ENCODE peak calls at places on chromosome 21, in ten cellular contexts. H is IMR-90, O is left lung, S is iPS DF 6.9, K is right atrium auricular region, P is tibial nerve, M is kidney, G is psoas muscle, Y is stomach, Q is fibroblast of lung. W is an unnamed sample.

GRCh38 chr21:24369751-24370150 is 1237.5 kb downstream of the MRPL39 start:
- DNase-seq in K (no peak), S (no peak), G (no peak), P (no peak), Q (no peak), O (no peak), M (no peak), H (peak; percentile 2), Y (no peak), W (no peak)

GRCh38 chr21:39669976-39670671 is 57.4 kb downstream of the B3GALT5 start:
- DNase-seq in Q (no peak), P (no peak), K (no peak), M (no peak), Y (no peak), H (no peak), G (no peak), O (no peak), S (no peak), W (peak; percentile 37)

GRCh38 chr21:43361493-43362296 is 65.2 kb downstream of the SIK1 start:
- DNase-seq in Y (no peak), Q (no peak), S (no peak), M (peak; percentile 90), G (peak; percentile 80), P (no peak), K (peak; percentile 85), O (peak; percentile 64), H (peak; percentile 79), W (no peak)

GRCh38 chr21:39676054-39676771 is 63.5 kb downstream of the B3GALT5 start:
- DNase-seq in M (no peak), K (no peak), Y (no peak), O (no peak), S (no peak), G (no peak), Q (peak; percentile 78), P (no peak), H (no peak), W (no peak)

GRCh38 chr21:23921670-23922418 is 1685.4 kb downstream of the MRPL39 start:
- DNase-seq in Q (no peak), Y (no peak), H (no peak), P (no peak), K (no peak), O (no peak), M (no peak), G (no peak), S (no peak), W (no peak)

GRCh38 chr21:31730687-31731111 is 1.2 kb downstream of the SCAF4 start:
- DNase-seq in Q (no peak), P (no peak), H (peak; percentile 28), Y (no peak), M (no peak), K (no peak), G (no peak), S (peak; percentile 66), O (no peak), W (no peak)

GRCh38 chr21:44019568-44019958 is 7.5 kb downstream of the TRAPPC10 start:
- DNase-seq in O (no peak), K (no peak), P (no peak), M (no peak), G (no peak), Q (no peak), H (no peak), Y (no peak), S (no peak), W (no peak)

GRCh38 chr21:42164064-42164789 is 54.7 kb upstream of the ABCG1 start:
- DNase-seq in G (peak; percentile 82), S (no peak), P (peak; percentile 42), Q (no peak), M (peak; percentile 78), K (no peak), Y (peak; percentile 83), O (no peak), H (no peak), W (peak; percentile 75)

GRCh38 chr21:43827015-43827611 is 37.7 kb downstream of the RRP1 start:
- DNase-seq in H (peak; percentile 55), Q (peak; percentile 58), Y (no peak), G (peak; percentile 83), P (no peak), S (no peak), M (peak; percentile 51), O (peak; percentile 39), K (no peak), W (no peak)

DNA sequence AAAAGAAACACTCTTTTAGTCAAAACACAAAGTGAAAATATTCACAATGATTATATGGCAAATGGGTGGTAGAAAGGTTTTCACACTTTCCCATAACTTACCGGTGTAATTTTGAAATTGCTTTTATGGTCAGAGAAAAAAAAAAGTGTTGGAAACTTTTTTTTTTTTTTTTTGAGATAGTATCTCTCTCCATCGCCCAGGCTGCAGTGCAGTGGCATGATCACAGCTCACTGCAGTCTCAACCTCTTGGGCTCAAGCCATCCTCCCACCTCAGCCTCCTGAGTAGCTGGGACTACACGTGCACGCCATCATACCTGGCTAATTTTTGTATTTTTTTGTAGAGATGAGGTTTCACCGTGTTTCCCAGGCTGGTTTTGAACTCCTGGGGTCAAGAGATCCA is 3.3 kb downstream of the IFNGR2 start:
- DNase-seq in S (no peak), M (no peak), G (no peak), K (no peak), Y (no peak), P (no peak), H (no peak), O (no peak), Q (no peak), W (no peak)
- H3K4me1 ChIP-seq in S (no peaks in the 10 kb centered on the region), M (peaks cover 8% of the 10 kb centered on the region), G (peaks cover 11% of the 10 kb centered on the region), K (no peaks in the 10 kb centered on the region), Y (peaks cover 69% of the 10 kb centered on the region), P (peaks cover 35% of the 10 kb centered on the region), H (peaks cover 8% of the 10 kb centered on the region), O (peaks cover 12% of the 10 kb centered on the region), Q (no peaks in the 10 kb centered on the region), W (peaks cover 21% of the 10 kb centered on the region)

GRCh38 chr21:26437326-26438009 is 135.6 kb downstream of the CYYR1 start:
- DNase-seq in K (no peak), Y (no peak), H (no peak), P (no peak), Q (peak; percentile 62), O (no peak), G (no peak), S (no peak), M (no peak), W (no peak)

GRCh38 chr21:26438976-26439375 is 134.1 kb downstream of the CYYR1 start:
- DNase-seq in P (no peak), K (no peak), S (no peak), G (no peak), H (no peak), Y (no peak), M (no peak), O (no peak), Q (no peak), W (no peak)

GRCh38 chr21:26432410-26432809 is 140.7 kb downstream of the CYYR1 start:
- DNase-seq in Y (no peak), P (no peak), G (no peak), M (no peak), K (no peak), Q (no peak), S (no peak), O (no peak), H (no peak), W (no peak)

GRCh38 chr21:26433386-26433785 is 139.7 kb downstream of the CYYR1 start:
- DNase-seq in Q (peak; percentile 32), S (no peak), G (no peak), M (no peak), P (no peak), Y (no peak), K (no peak), H (no peak), O (no peak), W (no peak)
- H3K4me1 ChIP-seq in Q (no peaks in the 10 kb centered on the region), S (peaks cover 2% of the 10 kb centered on the region), G (no peaks in the 10 kb centered on the region), M (no peaks in the 10 kb centered on the region), P (no peaks in the 10 kb centered on the region), Y (no peaks in the 10 kb centered on the region), K (no peaks in the 10 kb centered on the region), H (no peaks in the 10 kb centered on the region), O (no peaks in the 10 kb centered on the region), W (no peaks in the 10 kb centered on the region)

GRCh38 chr21:34846601-34847112 is 177.9 kb downstream of the CLIC6 start:
- DNase-seq in S (no peak), P (no peak), K (no peak), O (no peak), G (peak; percentile 75), M (no peak), Q (peak; percentile 86), Y (no peak), H (peak; percentile 89), W (no peak)
- H3K4me1 ChIP-seq in S (peaks cover 6% of the 10 kb centered on the region), P (peaks cover 35% of the 10 kb centered on the region), K (no peaks in the 10 kb centered on the region), O (peaks cover 29% of the 10 kb centered on the region), G (peaks cover 47% of the 10 kb centered on the region), M (peaks cover 7% of the 10 kb centered on the region), Q (peaks cover 24% of the 10 kb centered on the region), Y (peaks cover 61% of the 10 kb centered on the region), H (peaks cover 34% of the 10 kb centered on the region), W (peaks cover 25% of the 10 kb centered on the region)

GRCh38 chr21:29340228-29340627 is 41.5 kb downstream of the BACH1 start:
- DNase-seq in Q (no peak), O (no peak), M (no peak), K (no peak), Y (no peak), P (no peak), G (no peak), H (peak; percentile 55), S (no peak), W (no peak)

GRCh38 chr21:29343517-29343916 is 44.8 kb downstream of the BACH1 start:
- DNase-seq in H (peak; percentile 94), O (no peak), Q (peak; percentile 96), S (no peak), G (no peak), M (no peak), K (no peak), P (no peak), Y (no peak), W (no peak)

GRCh38 chr21:29338256-29338655 is 39.5 kb downstream of the BACH1 start:
- DNase-seq in G (no peak), Q (no peak), K (no peak), P (no peak), S (no peak), M (no peak), H (no peak), O (no peak), Y (no peak), W (no peak)

GRCh38 chr21:29346281-29346680 is 47.6 kb downstream of the BACH1 start:
- DNase-seq in Y (no peak), M (no peak), P (no peak), K (no peak), G (no peak), H (no peak), Q (no peak), O (no peak), S (no peak), W (no peak)

GRCh38 chr21:29342394-29342957 is 43.8 kb downstream of the BACH1 start:
- DNase-seq in G (peak; percentile 94), P (peak; percentile 19), M (no peak), O (no peak), Q (peak; percentile 99), H (peak; percentile 99), Y (no peak), S (no peak), K (peak; percentile 80), W (peak; percentile 35)
- H3K4me1 ChIP-seq in G (peaks cover 55% of the 10 kb centered on the region), P (peaks cover 9% of the 10 kb centered on the region), M (peaks cover 13% of the 10 kb centered on the region), O (peaks cover 4% of the 10 kb centered on the region), Q (peaks cover 32% of the 10 kb centered on the region), H (peaks cover 31% of the 10 kb centered on the region), Y (peaks cover 67% of the 10 kb centered on the region), S (no peaks in the 10 kb centered on the region), K (no peaks in the 10 kb centered on the region), W (peaks cover 8% of the 10 kb centered on the region)

DNA sequence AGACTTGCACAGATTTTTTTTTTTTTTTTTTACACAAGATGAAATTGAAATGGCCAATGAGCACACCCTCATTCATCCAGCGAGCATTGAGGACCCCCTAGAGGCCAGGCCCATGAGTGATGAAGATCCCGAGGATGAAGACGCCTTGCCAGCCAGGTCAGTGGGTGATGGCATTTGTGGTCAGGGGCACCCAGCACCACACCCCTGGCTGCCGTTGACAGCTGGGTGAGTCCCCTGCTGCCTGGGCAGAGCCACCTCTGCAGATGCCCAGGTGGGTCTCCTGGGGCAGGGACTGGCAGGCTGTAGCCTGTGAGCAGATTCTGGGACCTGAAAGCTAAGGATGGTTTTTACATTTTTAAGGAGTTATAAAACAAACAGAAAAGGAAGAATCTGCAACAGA is 60.3 kb downstream of the ADARB1 start:
- DNase-seq in Q (no peak), M (no peak), K (no peak), G (no peak), O (no peak), Y (no peak), S (no peak), P (no peak), H (no peak), W (no peak)
- H3K4me1 ChIP-seq in Q (peaks cover 16% of the 10 kb centered on the region), M (peaks cover 4% of the 10 kb centered on the region), K (no peaks in the 10 kb centered on the region), G (peaks cover 64% of the 10 kb centered on the region), O (peaks cover 8% of the 10 kb centered on the region), Y (peaks cover 54% of the 10 kb centered on the region), S (no peaks in the 10 kb centered on the region), P (peaks cover 14% of the 10 kb centered on the region), H (peaks cover 33% of the 10 kb centered on the region), W (peaks cover 13% of the 10 kb centered on the region)

W was measured in ascending aorta.